ENCODE peak calls at places on chromosomes 5 and 9, in ten cellular contexts. One of them, this sample, is unnamed. For H3K4me1, the result is how much of the 10 kb centered on the place peaks cover.

GRCh38 chr9:125532412-125532811 is 174.6 kb downstream of the MAPKAP1 start:
- DNase-seq in fibroblast of lung: peak
- DNase-seq in stomach: no peak
- DNase-seq in IMR-90: no peak
- DNase-seq in prostate gland: no peak
- DNase-seq in Karpas-422: no peak
- DNase-seq in small intestine: no peak
- DNase-seq in endodermal cell: no peak
- DNase-seq in CD8-positive, alpha-beta T cell: no peak
- DNase-seq in astrocyte: peak
- DNase-seq in this sample: peak

GRCh38 chr5:67063791-67064190 is 132.8 kb downstream of the CD180 start:
- DNase-seq in fibroblast of lung: peak
- DNase-seq in stomach: no peak
- DNase-seq in IMR-90: peak
- DNase-seq in prostate gland: no peak
- DNase-seq in Karpas-422: no peak
- DNase-seq in small intestine: no peak
- DNase-seq in endodermal cell: no peak
- DNase-seq in CD8-positive, alpha-beta T cell: no peak
- DNase-seq in astrocyte: peak
- DNase-seq in this sample: no peak

GRCh38 chr9:6272229-6272597 is 56.0 kb upstream of the TPD52L3 start:
- DNase-seq in fibroblast of lung: peak
- DNase-seq in stomach: peak
- DNase-seq in IMR-90: peak
- DNase-seq in prostate gland: peak
- DNase-seq in Karpas-422: no peak
- DNase-seq in small intestine: peak
- DNase-seq in endodermal cell: no peak
- DNase-seq in CD8-positive, alpha-beta T cell: no peak
- DNase-seq in astrocyte: peak
- DNase-seq in this sample: no peak

GRCh38 chr5:30845194-30845593 is 348.3 kb upstream of the CDH6 start:
- DNase-seq in fibroblast of lung: no peak
- DNase-seq in stomach: no peak
- DNase-seq in IMR-90: no peak
- DNase-seq in prostate gland: no peak
- DNase-seq in Karpas-422: no peak
- DNase-seq in small intestine: no peak
- DNase-seq in endodermal cell: no peak
- DNase-seq in CD8-positive, alpha-beta T cell: no peak
- DNase-seq in astrocyte: no peak
- DNase-seq in this sample: no peak

GRCh38 chr9:132055756-132056155 is 23.9 kb downstream of the MED27 start:
- DNase-seq in fibroblast of lung: no peak
- DNase-seq in stomach: no peak
- DNase-seq in IMR-90: no peak
- DNase-seq in prostate gland: no peak
- DNase-seq in Karpas-422: no peak
- DNase-seq in small intestine: no peak
- DNase-seq in endodermal cell: no peak
- DNase-seq in CD8-positive, alpha-beta T cell: no peak
- DNase-seq in astrocyte: no peak
- DNase-seq in this sample: no peak

GRCh38 chr5:143431789-143432188 is 28.3 kb upstream of the NR3C1 start:
- DNase-seq in fibroblast of lung: no peak
- DNase-seq in stomach: no peak
- DNase-seq in IMR-90: no peak
- DNase-seq in prostate gland: no peak
- DNase-seq in Karpas-422: peak
- DNase-seq in small intestine: no peak
- DNase-seq in endodermal cell: no peak
- DNase-seq in CD8-positive, alpha-beta T cell: no peak
- DNase-seq in astrocyte: no peak
- DNase-seq in this sample: no peak

GRCh38 chr5:83220331-83220730 is 143.0 kb downstream of the XRCC4 start:
- DNase-seq in fibroblast of lung: no peak
- DNase-seq in stomach: no peak
- DNase-seq in IMR-90: peak
- DNase-seq in prostate gland: no peak
- DNase-seq in Karpas-422: no peak
- DNase-seq in small intestine: no peak
- DNase-seq in endodermal cell: peak
- DNase-seq in CD8-positive, alpha-beta T cell: no peak
- DNase-seq in astrocyte: no peak
- DNase-seq in this sample: no peak

GRCh38 chr5:150434502-150434901 is 15.0 kb downstream of the RPS14 start:
- DNase-seq in fibroblast of lung: peak
- DNase-seq in stomach: no peak
- DNase-seq in IMR-90: peak
- DNase-seq in prostate gland: peak
- DNase-seq in Karpas-422: no peak
- DNase-seq in small intestine: no peak
- DNase-seq in endodermal cell: no peak
- DNase-seq in CD8-positive, alpha-beta T cell: no peak
- DNase-seq in astrocyte: peak
- DNase-seq in this sample: no peak

GRCh38 chr9:96478829-96479371 is 28.9 kb downstream of the HABP4 start:
- DNase-seq in fibroblast of lung: peak
- DNase-seq in stomach: no peak
- DNase-seq in IMR-90: peak
- DNase-seq in prostate gland: no peak
- DNase-seq in Karpas-422: peak
- DNase-seq in small intestine: no peak
- DNase-seq in endodermal cell: no peak
- DNase-seq in CD8-positive, alpha-beta T cell: no peak
- DNase-seq in astrocyte: peak
- DNase-seq in this sample: no peak

GRCh38 chr5:120684213-120684612 is 220.1 kb downstream of the PRR16 start:
- DNase-seq in fibroblast of lung: peak
- DNase-seq in stomach: no peak
- DNase-seq in IMR-90: peak
- DNase-seq in prostate gland: no peak
- DNase-seq in Karpas-422: no peak
- DNase-seq in small intestine: no peak
- DNase-seq in endodermal cell: no peak
- DNase-seq in CD8-positive, alpha-beta T cell: no peak
- DNase-seq in astrocyte: peak
- DNase-seq in this sample: no peak

GRCh38 chr9:14913366-14913765 is 3.1 kb upstream of the FREM1 start:
- DNase-seq in fibroblast of lung: no peak
- DNase-seq in stomach: no peak
- DNase-seq in IMR-90: no peak
- DNase-seq in prostate gland: no peak
- DNase-seq in Karpas-422: no peak
- DNase-seq in small intestine: no peak
- DNase-seq in endodermal cell: no peak
- DNase-seq in CD8-positive, alpha-beta T cell: no peak
- DNase-seq in astrocyte: no peak
- DNase-seq in this sample: no peak

GRCh38 chr9:93598647-93599241 is 22.4 kb downstream of the PHF2 start:
- DNase-seq in fibroblast of lung: peak
- DNase-seq in stomach: no peak
- DNase-seq in IMR-90: no peak
- DNase-seq in prostate gland: no peak
- DNase-seq in Karpas-422: no peak
- DNase-seq in small intestine: no peak
- DNase-seq in endodermal cell: peak
- DNase-seq in CD8-positive, alpha-beta T cell: peak
- DNase-seq in astrocyte: peak
- DNase-seq in this sample: no peak

GRCh38 chr5:43658499-43658898 is 55.5 kb downstream of the NNT start:
- DNase-seq in fibroblast of lung: peak
- DNase-seq in stomach: no peak
- DNase-seq in IMR-90: peak
- DNase-seq in prostate gland: no peak
- DNase-seq in Karpas-422: no peak
- DNase-seq in small intestine: no peak
- DNase-seq in endodermal cell: no peak
- DNase-seq in CD8-positive, alpha-beta T cell: no peak
- DNase-seq in astrocyte: peak
- DNase-seq in this sample: no peak

GRCh38 chr5:12793373-12793772 is 889.1 kb upstream of the CTNND2 start:
- DNase-seq in fibroblast of lung: no peak
- DNase-seq in stomach: no peak
- DNase-seq in IMR-90: no peak
- DNase-seq in prostate gland: no peak
- DNase-seq in Karpas-422: no peak
- DNase-seq in small intestine: no peak
- DNase-seq in endodermal cell: no peak
- DNase-seq in CD8-positive, alpha-beta T cell: no peak
- DNase-seq in astrocyte: no peak
- DNase-seq in this sample: no peak

GRCh38 chr5:87403409-87403808 is 9.3 kb downstream of the CCNH start:
- DNase-seq in fibroblast of lung: no peak
- DNase-seq in stomach: no peak
- DNase-seq in IMR-90: no peak
- DNase-seq in prostate gland: no peak
- DNase-seq in Karpas-422: no peak
- DNase-seq in small intestine: no peak
- DNase-seq in endodermal cell: no peak
- DNase-seq in CD8-positive, alpha-beta T cell: no peak
- DNase-seq in astrocyte: no peak
- DNase-seq in this sample: no peak

GRCh38 chr5:14395411-14395810 is 186.2 kb upstream of the OTULINL start:
- DNase-seq in fibroblast of lung: no peak
- DNase-seq in stomach: no peak
- DNase-seq in IMR-90: no peak
- DNase-seq in prostate gland: no peak
- DNase-seq in Karpas-422: no peak
- DNase-seq in small intestine: no peak
- DNase-seq in endodermal cell: no peak
- DNase-seq in CD8-positive, alpha-beta T cell: no peak
- DNase-seq in astrocyte: no peak
- DNase-seq in this sample: no peak

GRCh38 chr9:94869415-94869838 is 142.9 kb downstream of the AOPEP start:
- DNase-seq in fibroblast of lung: peak
- DNase-seq in stomach: no peak
- DNase-seq in IMR-90: peak
- DNase-seq in prostate gland: no peak
- DNase-seq in Karpas-422: no peak
- DNase-seq in small intestine: no peak
- DNase-seq in endodermal cell: no peak
- DNase-seq in CD8-positive, alpha-beta T cell: no peak
- DNase-seq in astrocyte: peak
- DNase-seq in this sample: no peak

GRCh38 chr5:1480217-1480616 is 35.0 kb upstream of the SLC6A3 start:
- DNase-seq in fibroblast of lung: no peak
- DNase-seq in stomach: peak
- DNase-seq in IMR-90: no peak
- DNase-seq in prostate gland: no peak
- DNase-seq in Karpas-422: no peak
- DNase-seq in small intestine: no peak
- DNase-seq in endodermal cell: peak
- DNase-seq in CD8-positive, alpha-beta T cell: no peak
- DNase-seq in astrocyte: no peak
- DNase-seq in this sample: no peak
- H3K4me1 ChIP-seq in fibroblast of lung: under half
- H3K4me1 ChIP-seq in stomach: under half
- H3K4me1 ChIP-seq in IMR-90: under half
- H3K4me1 ChIP-seq in prostate gland: under half
- H3K4me1 ChIP-seq in Karpas-422: under half
- H3K4me1 ChIP-seq in small intestine: under half
- H3K4me1 ChIP-seq in endodermal cell: under half
- H3K4me1 ChIP-seq in CD8-positive, alpha-beta T cell: under half
- H3K4me1 ChIP-seq in astrocyte: under half
- H3K4me1 ChIP-seq in this sample: under half

GRCh38 chr5:61817472-61818326 is 485.6 kb downstream of the ZSWIM6 start:
- DNase-seq in fibroblast of lung: peak
- DNase-seq in stomach: peak
- DNase-seq in IMR-90: peak
- DNase-seq in prostate gland: peak
- DNase-seq in Karpas-422: no peak
- DNase-seq in small intestine: peak
- DNase-seq in endodermal cell: peak
- DNase-seq in CD8-positive, alpha-beta T cell: no peak
- DNase-seq in astrocyte: peak
- DNase-seq in this sample: peak

GRCh38 chr5:61815343-61815742 is 483.3 kb downstream of the ZSWIM6 start:
- DNase-seq in fibroblast of lung: no peak
- DNase-seq in stomach: no peak
- DNase-seq in IMR-90: no peak
- DNase-seq in prostate gland: no peak
- DNase-seq in Karpas-422: no peak
- DNase-seq in small intestine: no peak
- DNase-seq in endodermal cell: no peak
- DNase-seq in CD8-positive, alpha-beta T cell: no peak
- DNase-seq in astrocyte: no peak
- DNase-seq in this sample: no peak

GRCh38 chr5:61816146-61816545 is 484.1 kb downstream of the ZSWIM6 start:
- DNase-seq in fibroblast of lung: no peak
- DNase-seq in stomach: no peak
- DNase-seq in IMR-90: no peak
- DNase-seq in prostate gland: no peak
- DNase-seq in Karpas-422: no peak
- DNase-seq in small intestine: no peak
- DNase-seq in endodermal cell: no peak
- DNase-seq in CD8-positive, alpha-beta T cell: no peak
- DNase-seq in astrocyte: no peak
- DNase-seq in this sample: peak

GRCh38 chr5:61813361-61813760 is 481.3 kb downstream of the ZSWIM6 start:
- DNase-seq in fibroblast of lung: no peak
- DNase-seq in stomach: no peak
- DNase-seq in IMR-90: no peak
- DNase-seq in prostate gland: no peak
- DNase-seq in Karpas-422: no peak
- DNase-seq in small intestine: no peak
- DNase-seq in endodermal cell: no peak
- DNase-seq in CD8-positive, alpha-beta T cell: no peak
- DNase-seq in astrocyte: no peak
- DNase-seq in this sample: peak

GRCh38 chr5:61816585-61817450 is 484.8 kb downstream of the ZSWIM6 start:
- DNase-seq in fibroblast of lung: no peak
- DNase-seq in stomach: no peak
- DNase-seq in IMR-90: no peak
- DNase-seq in prostate gland: no peak
- DNase-seq in Karpas-422: no peak
- DNase-seq in small intestine: peak
- DNase-seq in endodermal cell: no peak
- DNase-seq in CD8-positive, alpha-beta T cell: no peak
- DNase-seq in astrocyte: no peak
- DNase-seq in this sample: peak
- H3K27ac ChIP-seq in fibroblast of lung: no peak
- H3K27ac ChIP-seq in stomach: no peak
- H3K27ac ChIP-seq in IMR-90: no peak
- H3K27ac ChIP-seq in prostate gland: no peak
- H3K27ac ChIP-seq in Karpas-422: no peak
- H3K27ac ChIP-seq in small intestine: no peak
- H3K27ac ChIP-seq in endodermal cell: no peak
- H3K27ac ChIP-seq in CD8-positive, alpha-beta T cell: no peak
- H3K27ac ChIP-seq in astrocyte: no peak
- H3K27ac ChIP-seq in this sample: no peak

GRCh38 chr9:115614326-115614725 is 496.4 kb upstream of the TNC start:
- DNase-seq in fibroblast of lung: no peak
- DNase-seq in stomach: no peak
- DNase-seq in IMR-90: no peak
- DNase-seq in prostate gland: no peak
- DNase-seq in Karpas-422: no peak
- DNase-seq in small intestine: no peak
- DNase-seq in endodermal cell: no peak
- DNase-seq in CD8-positive, alpha-beta T cell: no peak
- DNase-seq in astrocyte: no peak
- DNase-seq in this sample: no peak
- H3K4me1 ChIP-seq in fibroblast of lung: under half
- H3K4me1 ChIP-seq in stomach: under half
- H3K4me1 ChIP-seq in IMR-90: under half
- H3K4me1 ChIP-seq in prostate gland: under half
- H3K4me1 ChIP-seq in Karpas-422: under half
- H3K4me1 ChIP-seq in small intestine: under half
- H3K4me1 ChIP-seq in endodermal cell: under half
- H3K4me1 ChIP-seq in CD8-positive, alpha-beta T cell: under half
- H3K4me1 ChIP-seq in astrocyte: under half
- H3K4me1 ChIP-seq in this sample: under half

GRCh38 chr5:91162534-91163381 is 220.4 kb downstream of the ARRDC3 start:
- DNase-seq in fibroblast of lung: peak
- DNase-seq in stomach: peak
- DNase-seq in IMR-90: peak
- DNase-seq in prostate gland: peak
- DNase-seq in Karpas-422: no peak
- DNase-seq in small intestine: peak
- DNase-seq in endodermal cell: no peak
- DNase-seq in CD8-positive, alpha-beta T cell: peak
- DNase-seq in astrocyte: peak
- DNase-seq in this sample: no peak
- H3K27ac ChIP-seq in fibroblast of lung: peak
- H3K27ac ChIP-seq in stomach: peak
- H3K27ac ChIP-seq in IMR-90: peak
- H3K27ac ChIP-seq in prostate gland: peak
- H3K27ac ChIP-seq in Karpas-422: no peak
- H3K27ac ChIP-seq in small intestine: peak
- H3K27ac ChIP-seq in endodermal cell: no peak
- H3K27ac ChIP-seq in CD8-positive, alpha-beta T cell: no peak
- H3K27ac ChIP-seq in astrocyte: peak
- H3K27ac ChIP-seq in this sample: peak